ENCODE peak calls at places on chromosome 16, in eight cellular contexts. T, M, F, B, R, V, K and Z are unnamed samples.
A peak's percentile ranks its signal among the peaks of the same experiment; 100 is the strongest.

GRCh38 chr16:88393034-88393433 is 10.3 kb downstream of the ZNF469 start:
- DNase-seq in F (no peak), M (no peak), B (no peak), R (peak; percentile 70), K (no peak), V (peak; percentile 90), T (no peak), Z (peak; percentile 34)

GRCh38 chr16:85330694-85331188 is 218.5 kb upstream of the CIBAR2 start:
- DNase-seq in M (no peak), R (no peak), V (no peak), F (peak; percentile 19), K (no peak), B (no peak), T (no peak), Z (no peak)

GRCh38 chr16:89256651-89257254 is 39.2 kb downstream of the ZNF778 start:
- DNase-seq in R (no peak), B (peak; percentile 70), T (peak; percentile 66), M (no peak), F (no peak), K (no peak), V (peak; percentile 72), Z (peak; percentile 57)

GRCh38 chr16:84913315-84913714 is 93.5 kb downstream of the CRISPLD2 start:
- DNase-seq in R (no peak), V (peak; percentile 26), M (no peak), F (no peak), B (no peak), K (no peak), T (no peak), Z (no peak)

GRCh38 chr16:5633845-5634440 is 536.3 kb upstream of the EEF2KMT start:
- DNase-seq in K (no peak), V (no peak), T (no peak), R (no peak), B (no peak), F (peak; percentile 47), M (no peak), Z (no peak)

GRCh38 chr16:65781855-65782254 is 584.6 kb upstream of the CDH5 start:
- DNase-seq in R (no peak), B (no peak), M (no peak), K (no peak), V (no peak), T (no peak), F (no peak), Z (peak; percentile 2)

GRCh38 chr16:66030036-66030435 is 336.5 kb upstream of the CDH5 start:
- DNase-seq in K (no peak), F (no peak), B (no peak), R (no peak), T (no peak), M (no peak), V (peak; percentile 73), Z (no peak)

GRCh38 chr16:75789237-75789636 is 62.9 kb upstream of the CPHXL start:
- DNase-seq in K (no peak), F (peak; percentile 39), V (no peak), M (no peak), R (no peak), B (no peak), T (no peak), Z (peak; percentile 46)

GRCh38 chr16:71453051-71453450 is 9.0 kb downstream of the ZNF23 start:
- DNase-seq in T (no peak), V (no peak), M (no peak), B (no peak), R (no peak), K (no peak), F (no peak), Z (no peak)

GRCh38 chr16:71449020-71449419 is 7.2 kb upstream of the TLE7 start:
- DNase-seq in M (no peak), V (no peak), K (no peak), T (no peak), B (no peak), F (no peak), R (no peak), Z (no peak)

GRCh38 chr16:71443714-71444113 is 1.9 kb upstream of the TLE7 start:
- DNase-seq in F (no peak), K (no peak), M (no peak), B (no peak), T (no peak), R (no peak), V (no peak), Z (no peak)

GRCh38 chr16:71448274-71448866 is 6.5 kb upstream of the TLE7 start:
- DNase-seq in R (no peak), K (no peak), B (no peak), F (no peak), M (no peak), V (no peak), T (no peak), Z (no peak)
- H3K9me3 ChIP-seq in R (peaks cover 99% of the 10 kb centered on the region), K (peaks cover 75% of the 10 kb centered on the region), B (peaks cover 32% of the 10 kb centered on the region), F (no peaks in the 10 kb centered on the region), M (peaks cover 99% of the 10 kb centered on the region), V (peaks cover 24% of the 10 kb centered on the region), T (peaks cover 37% of the 10 kb centered on the region), Z (peaks cover 17% of the 10 kb centered on the region)

GRCh38 chr16:56635441-56635967 is 3.0 kb upstream of the MT1A start:
- DNase-seq in M (no peak), K (no peak), T (no peak), F (no peak), B (no peak), R (no peak), V (no peak), Z (no peak)

GRCh38 chr16:56636616-56637413 is 1.7 kb upstream of the MT1A start:
- DNase-seq in T (no peak), R (no peak), F (no peak), B (no peak), K (no peak), M (no peak), V (no peak), Z (no peak)

GRCh38 chr16:56640076-56640475 is 1.6 kb downstream of the MT1A start:
- DNase-seq in R (no peak), B (no peak), M (no peak), F (no peak), T (no peak), K (no peak), V (no peak), Z (no peak)

GRCh38 chr16:56639045-56639444 is 579 bp downstream of the MT1A start:
- DNase-seq in T (no peak), K (no peak), V (no peak), F (no peak), B (no peak), M (no peak), R (no peak), Z (no peak)

DNA sequence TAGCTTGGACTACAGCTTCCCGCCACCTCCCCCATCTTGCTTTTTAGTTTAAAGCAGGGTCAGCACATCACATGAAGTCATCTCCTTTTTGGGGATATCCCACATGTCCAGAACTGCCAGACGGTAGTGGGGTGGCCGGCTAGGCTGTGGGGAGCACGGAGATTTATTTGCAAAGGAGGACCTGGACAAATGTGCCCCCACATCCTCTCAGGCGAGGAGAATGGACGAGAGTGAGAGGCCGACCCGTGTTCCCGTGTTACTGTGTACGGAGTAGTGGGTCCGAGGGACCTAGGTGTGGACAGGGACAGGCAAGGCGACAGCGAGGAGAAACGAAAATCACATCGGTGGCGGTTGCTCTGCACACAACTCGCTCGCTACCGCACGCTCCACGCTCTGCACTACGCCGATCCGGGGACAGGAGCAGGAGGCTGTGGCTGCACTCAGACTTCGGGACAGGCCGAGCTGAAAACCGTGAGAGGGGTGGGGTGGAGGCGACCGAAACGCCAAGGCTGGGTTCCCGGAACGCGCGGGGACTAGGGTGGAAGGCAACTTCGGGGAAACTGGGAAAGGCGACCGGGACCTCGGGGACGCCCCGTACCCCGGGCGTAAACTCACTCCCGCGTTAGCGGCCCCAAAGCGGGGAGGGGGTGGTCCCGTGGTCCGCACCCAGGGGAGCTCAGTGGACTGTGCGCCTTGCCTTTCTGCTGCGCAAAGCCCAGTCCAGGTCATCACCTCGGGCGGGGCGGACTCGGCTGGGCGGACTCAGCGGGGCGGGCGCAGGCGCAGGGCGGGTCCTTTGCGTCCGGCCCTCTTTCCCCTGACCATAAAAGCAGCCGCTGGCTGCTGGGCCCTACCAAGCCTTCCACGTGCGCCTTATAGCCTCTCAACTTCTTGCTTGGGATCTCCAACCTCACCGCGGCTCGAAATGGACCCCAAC is at the start of gene MT1A:
- DNase-seq in M (peak; percentile 77), K (peak; percentile 88), T (no peak), V (peak; percentile 89), F (no peak), B (no peak), R (peak; percentile 50), Z (peak; percentile 28)
- H3K4me3 ChIP-seq in M (peak within 1 kb of the TSS; percentile 34), K (peak within 1 kb of the TSS; percentile 47), T (no peak within 1 kb of the TSS), V (no peak within 1 kb of the TSS), F (no peak within 1 kb of the TSS), B (no peak within 1 kb of the TSS), R (peak within 1 kb of the TSS; percentile 60), Z (peak within 1 kb of the TSS; percentile 48)

DNA sequence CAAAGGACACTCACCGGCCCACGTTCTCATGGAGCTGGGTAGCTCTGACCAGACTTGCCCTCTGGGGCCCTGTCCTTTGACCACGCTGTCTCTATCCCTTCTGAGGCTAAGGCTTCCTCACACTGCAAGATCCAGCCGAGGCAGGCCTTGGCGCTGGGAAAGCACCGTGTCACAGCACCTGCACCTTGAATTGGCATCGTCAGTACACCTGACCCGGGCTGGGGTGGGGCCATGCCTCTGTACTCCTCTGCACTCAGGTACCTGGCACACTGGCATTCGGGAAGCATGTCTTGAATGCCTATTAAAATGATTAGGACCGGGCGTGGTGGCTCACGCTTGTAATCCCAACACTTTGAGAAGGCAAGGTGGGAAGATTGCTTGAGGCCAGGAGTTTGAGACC is 6.0 kb downstream of the TBC1D24 start:
- DNase-seq in R (no peak), M (no peak), T (no peak), F (no peak), K (no peak), V (no peak), B (no peak), Z (no peak)
- H3K9me3 ChIP-seq in R (no peaks in the 10 kb centered on the region), M (no peaks in the 10 kb centered on the region), T (no peaks in the 10 kb centered on the region), F (no peaks in the 10 kb centered on the region), K (no peaks in the 10 kb centered on the region), V (no peaks in the 10 kb centered on the region), B (no peaks in the 10 kb centered on the region), Z (no peaks in the 10 kb centered on the region)

GRCh38 chr16:81567087-81567486 is 122.5 kb downstream of the CMIP start:
- DNase-seq in R (no peak), F (no peak), B (no peak), K (no peak), V (no peak), M (no peak), T (no peak), Z (no peak)

GRCh38 chr16:81566245-81567007 is 121.8 kb downstream of the CMIP start:
- DNase-seq in M (no peak), T (no peak), R (no peak), V (no peak), B (no peak), K (no peak), F (no peak), Z (no peak)

GRCh38 chr16:81564368-81565060 is 119.9 kb downstream of the CMIP start:
- DNase-seq in V (no peak), K (no peak), B (no peak), F (no peak), R (no peak), T (no peak), M (no peak), Z (no peak)

GRCh38 chr16:81567987-81568748 is 123.6 kb downstream of the CMIP start:
- DNase-seq in V (peak; percentile 73), T (no peak), B (no peak), M (peak; percentile 75), K (no peak), R (peak; percentile 23), F (no peak), Z (peak; percentile 49)

DNA sequence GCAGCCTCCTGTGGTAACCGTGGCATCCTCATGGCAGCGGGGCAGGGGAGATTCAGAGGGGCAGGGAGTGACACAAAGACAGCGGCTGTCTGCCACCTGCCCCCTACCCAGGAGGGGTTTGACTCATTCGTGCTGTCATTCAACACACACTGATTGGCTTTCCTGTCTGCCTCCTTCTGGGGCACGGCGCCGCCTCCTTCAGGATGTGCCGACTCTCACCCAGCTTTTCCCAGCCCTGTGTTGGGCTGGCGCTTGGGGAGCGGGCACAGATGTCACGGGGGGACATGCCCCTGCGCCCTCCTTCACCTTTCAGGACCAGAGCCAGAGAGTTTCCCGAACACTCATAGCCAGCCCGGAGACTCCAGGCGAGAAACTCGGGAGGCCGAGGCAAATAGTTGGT is 121.0 kb downstream of the CMIP start:
- DNase-seq in F (no peak), R (no peak), K (no peak), M (no peak), B (no peak), T (no peak), V (no peak), Z (no peak)
- H3K4me3 ChIP-seq in F (no peak overlapping the region), R (no peak overlapping the region), K (no peak overlapping the region), M (no peak overlapping the region), B (no peak overlapping the region), T (no peak overlapping the region), V (no peak overlapping the region), Z (no peak overlapping the region)